ENCODE peak calls at places on chromosome 5, in four cellular contexts. One of them, this sample, is unnamed.

GRCh38 chr5:147431586-147431985 is 78.3 kb downstream of the DPYSL3 start:
- DNase-seq in HepG2: no peak
- DNase-seq in A549: no peak
- DNase-seq in H1: no peak
- DNase-seq in this sample: no peak

GRCh38 chr5:79985288-79985687 is 5.8 kb downstream of the MTX3 start:
- DNase-seq in HepG2: no peak
- DNase-seq in A549: no peak
- DNase-seq in H1: no peak
- DNase-seq in this sample: no peak

GRCh38 chr5:20575515-20575914 is 587.5 kb upstream of the CDH18 start:
- DNase-seq in HepG2: no peak
- DNase-seq in A549: no peak
- DNase-seq in H1: no peak
- DNase-seq in this sample: no peak

GRCh38 chr5:170861855-170862766 is at the start of gene RANBP17:
- DNase-seq in HepG2: no peak
- DNase-seq in A549: peak; percentile 71
- DNase-seq in H1: peak; percentile 88
- DNase-seq in this sample: no peak

GRCh38 chr5:37569466-37569865 is 190.3 kb downstream of the WDR70 start:
- DNase-seq in HepG2: no peak
- DNase-seq in A549: no peak
- DNase-seq in H1: no peak
- DNase-seq in this sample: no peak

GRCh38 chr5:132260051-132260450 is 2.6 kb downstream of the PDLIM4 start:
- DNase-seq in HepG2: no peak
- DNase-seq in A549: no peak
- DNase-seq in H1: peak; percentile 13
- DNase-seq in this sample: no peak

GRCh38 chr5:111122398-111122797 is 30.2 kb downstream of the WDR36 start:
- DNase-seq in HepG2: no peak
- DNase-seq in A549: no peak
- DNase-seq in H1: no peak
- DNase-seq in this sample: no peak

GRCh38 chr5:72529383-72529782 is 22.2 kb upstream of the ZNF366 start:
- DNase-seq in HepG2: no peak
- DNase-seq in A549: no peak
- DNase-seq in H1: no peak
- DNase-seq in this sample: no peak

GRCh38 chr5:143918961-143919360 is 107.0 kb downstream of the HMHB1 start:
- DNase-seq in HepG2: no peak
- DNase-seq in A549: no peak
- DNase-seq in H1: no peak
- DNase-seq in this sample: no peak

GRCh38 chr5:112012112-112012511 is 255.1 kb upstream of the NREP start:
- DNase-seq in HepG2: no peak
- DNase-seq in A549: no peak
- DNase-seq in H1: no peak
- DNase-seq in this sample: no peak

GRCh38 chr5:149932445-149933350 is 11.9 kb downstream of the PDE6A start:
- DNase-seq in HepG2: peak; percentile 13
- DNase-seq in A549: peak; percentile 54
- DNase-seq in H1: peak; percentile 72
- DNase-seq in this sample: no peak

GRCh38 chr5:127549551-127549950 is 32.1 kb downstream of the PRRC1 start:
- DNase-seq in HepG2: no peak
- DNase-seq in A549: no peak
- DNase-seq in H1: no peak
- DNase-seq in this sample: no peak

GRCh38 chr5:59922220-59922619 is 28.7 kb upstream of the PDE4D start:
- DNase-seq in HepG2: no peak
- DNase-seq in A549: no peak
- DNase-seq in H1: peak; percentile 44
- DNase-seq in this sample: no peak

GRCh38 chr5:134794136-134794535 is 35.6 kb downstream of the DDX46 start:
- DNase-seq in HepG2: no peak
- DNase-seq in A549: no peak
- DNase-seq in H1: no peak
- DNase-seq in this sample: no peak

GRCh38 chr5:174991807-174992308 is 267.5 kb downstream of the MSX2 start:
- DNase-seq in HepG2: no peak
- DNase-seq in A549: no peak
- DNase-seq in H1: no peak
- DNase-seq in this sample: no peak

GRCh38 chr5:107380654-107381053 is 290.1 kb downstream of the EFNA5 start:
- DNase-seq in HepG2: no peak
- DNase-seq in A549: no peak
- DNase-seq in H1: no peak
- DNase-seq in this sample: no peak

GRCh38 chr5:59058977-59059687 is 476.3 kb downstream of the RAB3C start:
- DNase-seq in HepG2: no peak
- DNase-seq in A549: no peak
- DNase-seq in H1: no peak
- DNase-seq in this sample: no peak

GRCh38 chr5:76325876-76326491 is 77.1 kb upstream of the IQGAP2 start:
- DNase-seq in HepG2: no peak
- DNase-seq in A549: no peak
- DNase-seq in H1: no peak
- DNase-seq in this sample: no peak

GRCh38 chr5:32506251-32506661 is 61.7 kb upstream of the ZFR start:
- DNase-seq in HepG2: no peak
- DNase-seq in A549: no peak
- DNase-seq in H1: no peak
- DNase-seq in this sample: no peak

GRCh38 chr5:54531536-54531935 is 14.0 kb downstream of the SNX18 start:
- DNase-seq in HepG2: no peak
- DNase-seq in A549: no peak
- DNase-seq in H1: no peak
- DNase-seq in this sample: no peak

GRCh38 chr5:132756542-132756941 is 9.3 kb downstream of the CCNI2 start:
- DNase-seq in HepG2: no peak
- DNase-seq in A549: no peak
- DNase-seq in H1: peak; percentile 32
- DNase-seq in this sample: no peak

GRCh38 chr5:53017383-53017782 is 28.2 kb downstream of the ITGA2 start:
- DNase-seq in HepG2: no peak
- DNase-seq in A549: no peak
- DNase-seq in H1: no peak
- DNase-seq in this sample: no peak

GRCh38 chr5:9148242-9148641 is 397.6 kb downstream of the SEMA5A start:
- DNase-seq in HepG2: no peak
- DNase-seq in A549: no peak
- DNase-seq in H1: no peak
- DNase-seq in this sample: no peak

GRCh38 chr5:38258319-38259061 is at the start of gene EGFLAM:
- DNase-seq in HepG2: no peak
- DNase-seq in A549: peak; percentile 24
- DNase-seq in H1: peak; percentile 81
- DNase-seq in this sample: no peak

GRCh38 chr5:42360061-42360460 is 63.2 kb upstream of the GHR start:
- DNase-seq in HepG2: no peak
- DNase-seq in A549: no peak
- DNase-seq in H1: no peak
- DNase-seq in this sample: no peak

GRCh38 chr5:42366051-42366450 is 57.2 kb upstream of the GHR start:
- DNase-seq in HepG2: no peak
- DNase-seq in A549: no peak
- DNase-seq in H1: no peak
- DNase-seq in this sample: no peak

GRCh38 chr5:42361321-42361688 is 61.9 kb upstream of the GHR start:
- DNase-seq in HepG2: no peak
- DNase-seq in A549: no peak
- DNase-seq in H1: no peak
- DNase-seq in this sample: no peak

DNA sequence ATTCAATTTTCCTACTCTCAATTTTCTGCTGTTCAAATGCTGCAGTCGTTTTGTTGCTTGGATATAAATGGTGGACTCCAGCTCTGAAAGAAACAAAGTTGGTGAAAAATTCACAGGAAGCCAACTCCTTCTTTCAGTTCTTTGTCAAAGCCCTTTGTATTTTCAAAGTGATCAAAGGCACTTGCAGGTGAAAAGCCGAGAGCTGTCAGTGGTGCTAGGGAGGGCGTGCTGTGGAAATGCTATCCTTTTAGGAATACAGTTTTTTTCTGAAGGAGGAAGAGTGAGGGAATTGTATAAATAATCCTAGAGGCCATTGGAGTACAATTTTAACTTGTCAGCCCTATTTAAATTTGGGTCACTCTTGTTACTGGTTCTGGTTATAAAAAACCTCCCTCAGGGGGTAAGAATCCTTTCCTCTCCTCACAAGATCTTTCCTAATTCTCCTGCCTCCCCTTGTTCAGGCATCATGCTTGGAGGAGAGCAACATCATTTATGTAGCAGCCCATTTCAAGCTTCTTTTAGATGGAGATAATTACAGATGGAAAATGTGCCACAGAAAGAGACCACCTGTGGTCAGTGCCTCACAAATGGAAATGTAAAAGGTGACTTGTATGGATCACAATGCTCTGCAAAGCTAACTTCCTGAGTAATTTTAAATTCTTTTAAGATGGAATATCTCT is 62.5 kb upstream of the GHR start:
- DNase-seq in HepG2: no peak
- DNase-seq in A549: no peak
- DNase-seq in H1: no peak
- DNase-seq in this sample: no peak
- TF ChIP-seq KDM1A in HepG2: no peak
- TF ChIP-seq KDM1A in A549: no peak
- TF ChIP-seq KDM1A in H1: no peak
- TF ChIP-seq KDM1A in this sample: no peak

GRCh38 chr5:141182248-141182647 is at the start of gene PCDHB16:
- DNase-seq in HepG2: peak; percentile 53
- DNase-seq in A549: no peak
- DNase-seq in H1: peak; percentile 78
- DNase-seq in this sample: no peak

GRCh38 chr5:141192110-141192725 is at the start of gene PCDHB10:
- DNase-seq in HepG2: peak; percentile 9
- DNase-seq in A549: no peak
- DNase-seq in H1: peak; percentile 92
- DNase-seq in this sample: no peak

GRCh38 chr5:141186897-141187512 is at the start of gene PCDHB9:
- DNase-seq in HepG2: peak; percentile 17
- DNase-seq in A549: no peak
- DNase-seq in H1: peak; percentile 80
- DNase-seq in this sample: no peak
- H3K4me3 ChIP-seq in HepG2: no peak within 1 kb of the TSS
- H3K4me3 ChIP-seq in A549: no peak within 1 kb of the TSS
- H3K4me3 ChIP-seq in H1: no peak within 1 kb of the TSS
- H3K4me3 ChIP-seq in this sample: no peak within 1 kb of the TSS

GRCh38 chr5:42642006-42642405 is 114.6 kb upstream of the CCDC152 start:
- DNase-seq in HepG2: no peak
- DNase-seq in A549: no peak
- DNase-seq in H1: no peak
- DNase-seq in this sample: no peak
- TF ChIP-seq KDM1A in HepG2: no peak
- TF ChIP-seq KDM1A in A549: no peak
- TF ChIP-seq KDM1A in H1: no peak
- TF ChIP-seq KDM1A in this sample: no peak

GRCh38 chr5:181037365-181037861 is 2.7 kb upstream of the BTNL9 start:
- DNase-seq in HepG2: no peak
- DNase-seq in A549: no peak
- DNase-seq in H1: peak; percentile 48
- DNase-seq in this sample: no peak
- H3K4me3 ChIP-seq in HepG2: no peak overlapping the region
- H3K4me3 ChIP-seq in A549: no peak overlapping the region
- H3K4me3 ChIP-seq in H1: no peak overlapping the region
- H3K4me3 ChIP-seq in this sample: no peak overlapping the region

GRCh38 chr5:56633950-56634349 is 181.4 kb upstream of the MAP3K1 start:
- DNase-seq in HepG2: no peak
- DNase-seq in A549: no peak
- DNase-seq in H1: no peak
- DNase-seq in this sample: no peak
- TF ChIP-seq KDM1A in HepG2: no peak
- TF ChIP-seq KDM1A in A549: no peak
- TF ChIP-seq KDM1A in H1: no peak
- TF ChIP-seq KDM1A in this sample: no peak

DNA sequence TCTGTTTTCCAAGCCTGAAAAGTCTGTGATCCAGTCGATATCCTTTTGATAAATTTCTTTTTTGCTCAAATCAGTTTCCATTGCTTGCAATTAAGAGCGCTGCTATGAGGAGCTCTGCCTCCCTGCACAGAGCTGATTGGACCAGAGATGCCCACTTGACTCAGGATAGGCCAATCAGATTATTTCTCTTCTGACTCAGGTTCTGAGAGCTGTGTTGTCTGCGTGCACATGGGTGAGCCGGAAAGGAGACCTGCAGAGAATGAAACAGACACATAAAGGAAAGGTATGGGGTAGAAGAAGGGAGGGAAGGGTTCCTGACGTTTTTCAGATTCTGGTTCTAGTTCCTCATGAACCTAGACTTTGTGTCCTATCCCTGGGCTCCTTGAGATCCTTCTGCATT is 15.8 kb upstream of the FABP6 start:
- DNase-seq in HepG2: no peak
- DNase-seq in A549: peak; percentile 48
- DNase-seq in H1: no peak
- DNase-seq in this sample: no peak
- H3K4me3 ChIP-seq in HepG2: no peak overlapping the region
- H3K4me3 ChIP-seq in A549: no peak overlapping the region
- H3K4me3 ChIP-seq in H1: no peak overlapping the region
- H3K4me3 ChIP-seq in this sample: no peak overlapping the region

GRCh38 chr5:172334196-172334595 is 50.6 kb upstream of the UBTD2 start:
- DNase-seq in HepG2: no peak
- DNase-seq in A549: no peak
- DNase-seq in H1: peak; percentile 64
- DNase-seq in this sample: no peak
- TF ChIP-seq KDM1A in HepG2: no peak
- TF ChIP-seq KDM1A in A549: no peak
- TF ChIP-seq KDM1A in H1: no peak
- TF ChIP-seq KDM1A in this sample: no peak

GRCh38 chr5:137688248-137688840 is 47.5 kb downstream of the KLHL3 start:
- DNase-seq in HepG2: no peak
- DNase-seq in A549: no peak
- DNase-seq in H1: no peak
- DNase-seq in this sample: no peak

GRCh38 chr5:137693307-137693950 is 42.5 kb downstream of the KLHL3 start:
- DNase-seq in HepG2: no peak
- DNase-seq in A549: no peak
- DNase-seq in H1: no peak
- DNase-seq in this sample: no peak

GRCh38 chr5:137693951-137694721 is 41.8 kb downstream of the KLHL3 start:
- DNase-seq in HepG2: no peak
- DNase-seq in A549: no peak
- DNase-seq in H1: no peak
- DNase-seq in this sample: no peak

DNA sequence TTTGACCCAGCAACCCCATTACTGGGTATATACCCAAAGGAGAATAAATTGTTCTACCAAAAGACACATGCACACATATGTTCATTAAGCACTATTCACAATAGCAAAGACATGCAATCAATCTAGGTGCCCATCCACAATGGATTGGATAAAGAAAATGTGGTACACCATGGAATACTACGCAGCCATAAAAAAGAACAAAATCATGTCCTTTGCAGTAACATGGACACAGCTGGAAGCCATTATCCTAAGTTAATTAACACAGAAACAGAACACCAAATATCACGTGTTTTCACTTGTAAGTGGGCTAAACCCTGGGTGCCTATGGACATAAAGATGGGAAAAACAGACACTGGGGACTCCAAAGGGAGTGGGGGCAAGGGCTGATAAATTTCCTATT is 46.6 kb downstream of the KLHL3 start:
- DNase-seq in HepG2: no peak
- DNase-seq in A549: no peak
- DNase-seq in H1: no peak
- DNase-seq in this sample: no peak
- H3K4me3 ChIP-seq in HepG2: no peak overlapping the region
- H3K4me3 ChIP-seq in A549: no peak overlapping the region
- H3K4me3 ChIP-seq in H1: no peak overlapping the region
- H3K4me3 ChIP-seq in this sample: no peak overlapping the region